ENCODE peak calls at places on chromosomes 7 and 10, in six cellular contexts. B is transverse colon; N is naive thymus-derived CD4-positive, alpha-beta T cell; F is kidney epithelial cell; D is GM19239; R is tibial artery. E is an unnamed sample.
A peak's percentile ranks its signal among the peaks of the same experiment; 100 is the strongest.

GRCh38 chr10:78203915-78204818 is 170.5 kb downstream of the RPS24 start:
- DNase-seq in B (no peak), N (no peak), F (no peak), D (no peak), R (no peak), E (peak; percentile 73)

GRCh38 chr7:8176370-8177081 is 85.4 kb downstream of the ICA1 start:
- DNase-seq in B (peak; percentile 39), N (peak; percentile 74), F (no peak), D (peak; percentile 36), R (no peak), E (no peak)

GRCh38 chr7:116259821-116260440 is 49.6 kb downstream of the TES start:
- DNase-seq in B (no peak), N (no peak), F (peak; percentile 25), D (no peak), R (no peak), E (peak; percentile 73)

GRCh38 chr10:91690412-91690811 is 57.5 kb upstream of the PPP1R3C start:
- DNase-seq in B (no peak), N (no peak), F (no peak), D (no peak), R (no peak), E (no peak)

GRCh38 chr7:157628456-157628855 is 291.7 kb downstream of the DNAJB6 start:
- DNase-seq in B (no peak), N (no peak), F (no peak), D (no peak), R (no peak), E (no peak)

GRCh38 chr7:92076509-92076908 is 57.8 kb downstream of the CYP51A1 start:
- DNase-seq in B (no peak), N (no peak), F (no peak), D (no peak), R (no peak), E (no peak)

GRCh38 chr10:128000660-128001059 is 93.8 kb downstream of the PTPRE start:
- DNase-seq in B (no peak), N (no peak), F (peak; percentile 23), D (no peak), R (no peak), E (peak; percentile 37)

GRCh38 chr10:91555455-91555854 is 77.4 kb downstream of the PPP1R3C start:
- DNase-seq in B (no peak), N (no peak), F (no peak), D (no peak), R (no peak), E (no peak)

GRCh38 chr10:102718220-102718619 is 3.8 kb downstream of the SFXN2 start:
- DNase-seq in B (no peak), N (no peak), F (no peak), D (no peak), R (no peak), E (peak; percentile 62)

GRCh38 chr10:49645417-49646255 is 31.8 kb downstream of the CHAT start:
- DNase-seq in B (no peak), N (no peak), F (no peak), D (no peak), R (no peak), E (no peak)

GRCh38 chr10:47026301-47027107 is 115.3 kb downstream of the PTPN20 start:
- DNase-seq in B (peak; percentile 5), N (no peak), F (no peak), D (no peak), R (no peak), E (no peak)

GRCh38 chr10:60905580-60905979 is 38.4 kb downstream of the RHOBTB1 start:
- DNase-seq in B (peak; percentile 22), N (no peak), F (no peak), D (no peak), R (peak; percentile 63), E (peak; percentile 88)